ENCODE peak calls at places on chromosomes 4 and X, in six cellular contexts. S is iris pigment epithelial cell; R is M059J; Y is CD8-positive, alpha-beta memory T cell; W is colonic mucosa; D is HT1080. P is an unnamed sample.

GRCh38 chr4:60683357-60683756 is 516.8 kb upstream of the ADGRL3 start:
- DNase-seq in R (peak; percentile 38), D (peak; percentile 76), W (no peak), Y (no peak), S (peak; percentile 83), P (no peak)

GRCh38 chr4:71550220-71551190 is 211.7 kb downstream of the SLC4A4 start:
- DNase-seq in Y (no peak), S (peak; percentile 71), W (peak; percentile 35), D (peak; percentile 11), R (peak; percentile 55), P (peak; percentile 79)

GRCh38 chr4:22514431-22514830 is 1.4 kb downstream of the ADGRA3 start:
- DNase-seq in Y (no peak), D (no peak), W (no peak), S (peak; percentile 24), R (peak; percentile 58), P (no peak)

GRCh38 chrX:100216083-100216482 is 194.0 kb downstream of the PCDH19 start:
- DNase-seq in W (no peak), R (no peak), D (no peak), S (no peak), Y (no peak), P (no peak)

GRCh38 chrX:135740683-135741149 is 27.3 kb downstream of the CT45A3 start:
- DNase-seq in D (peak; percentile 26), W (peak; percentile 23), R (peak; percentile 44), S (no peak), Y (peak; percentile 8), P (peak; percentile 21)

GRCh38 chrX:65528705-65529340 is 5.8 kb downstream of the LAS1L start:
- DNase-seq in Y (peak; percentile 53), D (peak; percentile 29), R (peak; percentile 39), S (peak; percentile 17), W (peak; percentile 59), P (peak; percentile 34)

GRCh38 chrX:154986826-154987575 is 35.5 kb downstream of the F8 start:
- DNase-seq in D (no peak), S (no peak), Y (no peak), W (no peak), R (peak; percentile 23), P (no peak)

GRCh38 chr4:174681723-174682300 is 147.2 kb downstream of the GLRA3 start:
- DNase-seq in S (peak; percentile 90), Y (no peak), R (peak; percentile 74), D (peak; percentile 66), W (no peak), P (peak; percentile 45)

GRCh38 chr4:71833175-71833900 is 49.5 kb upstream of the GC start:
- DNase-seq in Y (no peak), D (no peak), S (no peak), R (peak; percentile 1), W (peak; percentile 64), P (peak; percentile 1)

GRCh38 chrX:69015156-69015555 is 150.1 kb downstream of the PJA1 start:
- DNase-seq in W (no peak), D (no peak), R (no peak), S (no peak), Y (no peak), P (no peak)

GRCh38 chrX:40755291-40756249 is 20.2 kb upstream of the MED14 start:
- DNase-seq in R (no peak), W (no peak), Y (no peak), D (no peak), S (no peak), P (no peak)

GRCh38 chr4:122968227-122968812 is 45.9 kb upstream of the NUDT6 start:
- DNase-seq in S (peak; percentile 14), R (no peak), Y (no peak), D (peak; percentile 31), W (no peak), P (no peak)

GRCh38 chr4:72312032-72312650 is 256.9 kb downstream of the ADAMTS3 start:
- DNase-seq in R (peak; percentile 82), S (peak; percentile 96), W (peak; percentile 32), D (peak; percentile 86), Y (no peak), P (peak; percentile 93)

GRCh38 chr4:5793514-5793913 is 82.5 kb downstream of the EVC start:
- DNase-seq in W (no peak), D (no peak), S (no peak), Y (no peak), R (no peak), P (no peak)

GRCh38 chr4:157048248-157048647 is 27.7 kb upstream of the GLRB start:
- DNase-seq in S (peak; percentile 93), W (no peak), Y (no peak), R (no peak), D (no peak), P (no peak)

GRCh38 chrX:155070975-155071693 is at the start of the genes BRCC3, CMC4 and MTCP1:
- DNase-seq in S (peak; percentile 76), D (peak; percentile 61), Y (peak; percentile 74), W (peak; percentile 83), R (peak; percentile 86), P (peak; percentile 86)

GRCh38 chr4:7217039-7217438 is 24.7 kb downstream of the SORCS2 start:
- DNase-seq in W (no peak), Y (no peak), D (no peak), S (no peak), R (no peak), P (no peak)

GRCh38 chr4:178958725-178959440 is 1516.6 kb upstream of the AGA start:
- DNase-seq in Y (no peak), S (no peak), W (no peak), R (no peak), D (no peak), P (no peak)

GRCh38 chrX:136209751-136210150 is 41.4 kb downstream of the MAP7D3 start:
- DNase-seq in Y (no peak), R (no peak), W (no peak), D (no peak), S (no peak), P (no peak)

GRCh38 chrX:78753571-78753970 is 6.1 kb downstream of the LPAR4 start:
- DNase-seq in D (no peak), R (peak; percentile 4), Y (no peak), W (peak; percentile 25), S (no peak), P (no peak)

GRCh38 chrX:153598541-153599191 is at the start of gene CCNQ:
- DNase-seq in W (no peak), R (peak; percentile 43), Y (no peak), S (peak; percentile 32), D (no peak), P (peak; percentile 31)

GRCh38 chr4:109648266-109648996 is 54.8 kb downstream of the CASP6 start:
- DNase-seq in S (peak; percentile 12), D (no peak), Y (peak; percentile 84), W (no peak), R (no peak), P (no peak)

GRCh38 chrX:150942958-150943594 is 40.1 kb upstream of the HMGB3 start:
- DNase-seq in S (no peak), Y (no peak), D (no peak), R (no peak), W (no peak), P (no peak)

GRCh38 chr4:74311696-74312313 is 3.5 kb downstream of the EPGN start:
- DNase-seq in Y (peak; percentile 13), D (peak; percentile 51), W (peak; percentile 47), R (peak; percentile 68), S (peak; percentile 67), P (peak; percentile 68)

GRCh38 chr4:37001688-37002436 is 242.7 kb upstream of the NWD2 start:
- DNase-seq in D (peak; percentile 78), Y (no peak), R (peak; percentile 62), S (no peak), W (no peak), P (no peak)

GRCh38 chrX:65871671-65872311 is 168.1 kb downstream of the VSIG4 start:
- DNase-seq in D (peak; percentile 79), S (no peak), R (peak; percentile 74), Y (no peak), W (peak; percentile 61), P (peak; percentile 78)

GRCh38 chr4:86043755-86044592 is 315.9 kb downstream of the MAPK10 start:
- DNase-seq in D (peak; percentile 43), W (peak; percentile 36), R (peak; percentile 66), Y (no peak), S (peak; percentile 64), P (peak; percentile 62)

GRCh38 chrX:101062171-101062570 is 10.3 kb upstream of the TRMT2B start:
- DNase-seq in Y (no peak), R (peak; percentile 18), D (no peak), W (no peak), S (no peak), P (no peak)

GRCh38 chr4:73848183-73848777 is 4.8 kb upstream of the PF4V1 start:
- DNase-seq in Y (no peak), W (no peak), R (no peak), S (no peak), D (no peak), P (no peak)

GRCh38 chrX:135625995-135626394 is 87.4 kb upstream of the CT45A1 start:
- DNase-seq in S (peak; percentile 10), R (peak; percentile 20), Y (no peak), W (no peak), D (no peak), P (peak; percentile 13)

GRCh38 chrX:1597345-1598020 is 6.1 kb downstream of the AKAP17A start:
- DNase-seq in Y (no peak), D (no peak), S (no peak), W (no peak), R (no peak), P (no peak)

GRCh38 chr4:183876268-183876934 is 28.7 kb upstream of the STOX2 start:
- DNase-seq in R (peak; percentile 75), S (peak; percentile 65), D (peak; percentile 72), W (no peak), Y (no peak), P (peak; percentile 95)

GRCh38 chr4:156977435-156978160 is 6.0 kb upstream of the PDGFC start:
- DNase-seq in D (peak; percentile 96), Y (no peak), R (peak; percentile 81), S (peak; percentile 97), W (no peak), P (peak; percentile 57)

P was measured in kidney tubule cell.